ENCODE peak calls at places on chromosome 11, in seven cellular contexts. G is lower lobe of right lung, U is colonic mucosa, D is heart right ventricle, K is fibroblast of mammary gland, S is AG09309, N is osteoblast. B is an unnamed sample.

GRCh38 chr11:2812371-2812991 is 73.1 kb downstream of the CDKN1C start:
- DNase-seq in U (no peak), D (peak; percentile 72), G (peak; percentile 60), S (no peak), K (no peak), N (peak; percentile 90), B (no peak)

GRCh38 chr11:86571273-86571948 is 101.0 kb downstream of the ME3 start:
- DNase-seq in U (peak; percentile 70), D (no peak), S (no peak), K (no peak), N (no peak), G (no peak), B (no peak)

GRCh38 chr11:119724956-119725355 is 4.0 kb downstream of the NECTIN1 start:
- DNase-seq in D (no peak), U (no peak), G (no peak), K (no peak), S (no peak), N (no peak), B (no peak)

GRCh38 chr11:93396356-93396755 is 65.8 kb downstream of the DEUP1 start:
- DNase-seq in S (peak; percentile 7), K (no peak), U (no peak), N (peak; percentile 8), G (no peak), D (no peak), B (no peak)

GRCh38 chr11:129375731-129376657 is at the start of gene BARX2:
- DNase-seq in U (peak; percentile 77), N (peak; percentile 90), K (peak; percentile 64), G (peak; percentile 77), D (no peak), S (peak; percentile 14), B (no peak)

GRCh38 chr11:32090774-32091370 is at the start of gene RCN1:
- DNase-seq in S (no peak), D (peak; percentile 74), G (peak; percentile 70), K (peak; percentile 71), N (peak; percentile 95), U (peak; percentile 47), B (peak; percentile 69)

GRCh38 chr11:111456859-111457730 is 55.1 kb downstream of the BTG4 start:
- DNase-seq in G (no peak), S (no peak), K (no peak), N (no peak), U (no peak), D (no peak), B (no peak)

GRCh38 chr11:110713469-110713776 is 1.2 kb upstream of the ARHGAP20 start:
- DNase-seq in D (no peak), K (no peak), U (no peak), S (no peak), G (no peak), N (no peak), B (no peak)

GRCh38 chr11:34724973-34725372 is 104.1 kb downstream of the EHF start:
- DNase-seq in U (no peak), G (no peak), S (no peak), D (no peak), K (no peak), N (no peak), B (no peak)

GRCh38 chr11:12272821-12273617 is 104.4 kb upstream of the PARVA start:
- DNase-seq in S (no peak), D (no peak), N (peak; percentile 73), G (no peak), K (no peak), U (no peak), B (no peak)

GRCh38 chr11:70682760-70683159 is 284.4 kb downstream of the CTTN start:
- DNase-seq in D (no peak), K (no peak), G (peak; percentile 23), N (no peak), S (no peak), U (no peak), B (no peak)

GRCh38 chr11:129995163-129995562 is 7.5 kb downstream of the PRDM10 start:
- DNase-seq in K (no peak), S (no peak), D (no peak), N (no peak), U (no peak), G (no peak), B (no peak)

GRCh38 chr11:61056566-61056965 is 45.7 kb upstream of the CD5 start:
- DNase-seq in N (no peak), S (no peak), G (no peak), K (no peak), D (no peak), U (no peak), B (peak; percentile 58)

GRCh38 chr11:134583397-134583990 is 171.5 kb upstream of the B3GAT1 start:
- DNase-seq in S (no peak), G (no peak), D (no peak), U (no peak), K (no peak), N (no peak), B (no peak)

GRCh38 chr11:96309643-96310017 is 33.4 kb downstream of the MAML2 start:
- DNase-seq in G (no peak), D (no peak), S (no peak), K (no peak), U (no peak), N (no peak), B (no peak)

GRCh38 chr11:96313163-96313562 is 29.8 kb downstream of the MAML2 start:
- DNase-seq in U (no peak), N (no peak), S (no peak), G (no peak), K (no peak), D (no peak), B (no peak)

GRCh38 chr11:96309001-96309642 is 33.9 kb downstream of the MAML2 start:
- DNase-seq in K (peak; percentile 64), D (no peak), G (no peak), S (no peak), U (no peak), N (no peak), B (no peak)

GRCh38 chr11:96310236-96310635 is 32.8 kb downstream of the MAML2 start:
- DNase-seq in G (no peak), S (no peak), K (no peak), D (no peak), N (no peak), U (no peak), B (no peak)

GRCh38 chr11:96311120-96311568 is 31.9 kb downstream of the MAML2 start:
- DNase-seq in G (no peak), S (peak; percentile 56), N (peak; percentile 76), U (peak; percentile 48), K (peak; percentile 71), D (no peak), B (no peak)
- H3K4me3 ChIP-seq in G (no peak overlapping the region), S (no peak overlapping the region), N (no peak overlapping the region), U (no peak overlapping the region), K (no peak overlapping the region), D (no peak overlapping the region), B (no peak overlapping the region)

GRCh38 chr11:17611503-17612220 is 64.6 kb downstream of the OTOG start:
- DNase-seq in D (no peak), G (peak; percentile 27), N (peak; percentile 39), U (no peak), K (no peak), S (no peak), B (no peak)

GRCh38 chr11:17608830-17609229 is 61.8 kb downstream of the OTOG start:
- DNase-seq in D (no peak), N (no peak), K (no peak), G (no peak), U (no peak), S (no peak), B (no peak)

GRCh38 chr11:17610402-17610894 is 63.4 kb downstream of the OTOG start:
- DNase-seq in N (peak; percentile 21), S (no peak), G (no peak), U (peak; percentile 14), D (no peak), K (no peak), B (no peak)

GRCh38 chr11:17611049-17611448 is 64.0 kb downstream of the OTOG start:
- DNase-seq in K (no peak), U (no peak), S (no peak), G (no peak), N (peak; percentile 69), D (no peak), B (no peak)

DNA sequence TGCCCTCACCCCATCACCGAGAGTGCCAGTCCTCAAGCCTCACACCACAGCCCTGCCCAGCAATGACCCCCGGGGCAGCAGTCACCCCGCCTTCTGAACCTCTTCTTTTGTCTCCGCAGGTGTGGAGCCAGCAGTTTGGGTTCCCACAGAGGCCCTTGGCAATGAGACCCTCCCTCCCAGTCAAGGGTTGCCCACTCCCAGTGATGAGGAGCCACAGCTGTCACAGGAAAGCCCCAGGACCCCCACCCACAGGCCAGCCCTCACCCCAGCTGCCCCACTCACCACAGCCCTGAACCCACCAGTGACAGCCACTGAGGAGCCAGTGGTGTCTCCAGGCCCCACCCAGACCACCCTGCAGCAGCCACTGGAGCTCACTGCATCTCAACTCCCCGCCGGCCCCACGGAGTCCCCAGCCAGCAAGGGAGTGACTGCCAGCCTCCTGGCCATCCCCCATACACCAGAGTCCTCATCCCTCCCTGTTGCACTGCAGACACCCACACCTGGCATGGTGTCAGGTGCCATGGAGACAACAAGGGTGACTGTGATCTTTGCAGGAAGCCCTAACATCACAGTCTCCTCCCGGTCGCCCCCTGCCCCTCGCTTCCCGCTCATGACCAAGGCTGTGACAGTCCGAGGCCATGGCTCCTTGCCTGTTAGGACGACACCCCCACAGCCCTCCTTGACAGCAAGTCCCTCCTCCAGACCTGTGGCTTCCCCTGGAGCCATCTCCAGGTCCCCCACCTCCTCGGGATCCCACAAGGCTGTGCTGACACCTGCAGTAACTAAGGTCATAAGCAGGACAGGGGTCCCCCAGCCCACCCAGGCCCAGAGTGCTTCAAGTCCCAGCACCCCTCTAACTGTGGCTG is 62.7 kb downstream of the OTOG start:
- DNase-seq in K (no peak), D (no peak), N (peak; percentile 84), S (no peak), U (peak; percentile 12), G (no peak), B (no peak)
- TF ChIP-seq CTCF in K (no peak), D (no peak), N (no peak), S (no peak), U (no peak), G (no peak), B (no peak)

GRCh38 chr11:706957-707816 is 1.2 kb downstream of the EPS8L2 start:
- DNase-seq in U (peak; percentile 74), G (peak; percentile 71), D (no peak), K (no peak), S (no peak), N (peak; percentile 95), B (no peak)
- H3K4me3 ChIP-seq in U (peak overlapping the region; percentile 71), G (peak overlapping the region; percentile 66), D (peak overlapping the region; percentile 30), K (peak overlapping the region; percentile 63), S (peak overlapping the region; percentile 85), N (peak overlapping the region; percentile 78), B (peak overlapping the region; percentile 2)

GRCh38 chr11:43812471-43812870 is 68.2 kb upstream of the ALKBH3 start:
- DNase-seq in D (no peak), U (no peak), S (no peak), N (no peak), K (no peak), G (no peak), B (no peak)

GRCh38 chr11:43806976-43807375 is 73.7 kb upstream of the ALKBH3 start:
- DNase-seq in G (no peak), U (no peak), N (no peak), D (no peak), S (no peak), K (no peak), B (no peak)

GRCh38 chr11:43810929-43811596 is 69.6 kb upstream of the ALKBH3 start:
- DNase-seq in D (no peak), S (no peak), N (no peak), G (no peak), U (no peak), K (peak; percentile 20), B (no peak)
- TF ChIP-seq CTCF in D (peak; percentile 37), S (peak; percentile 68), N (peak; percentile 33), G (no peak), U (peak; percentile 26), K (peak; percentile 38), B (no peak)

B was measured in GM12865.